ENCODE peak calls at places on chromosomes 6 and 20, in seven cellular contexts. L is psoas muscle; Z is heart right ventricle; B is gastrocnemius medialis; U is adrenal gland; K is adipocyte; T is effector memory CD4-positive, alpha-beta T cell. V is an unnamed sample. For H3K4me1, the result is how much of the 10 kb centered on the place peaks cover.

GRCh38 chr20:5001174-5002076 is at the start of gene SLC23A2:
- DNase-seq in T (peak), L (peak), Z (peak), K (peak), B (no peak), U (peak), V (peak)

GRCh38 chr6:127494240-127494767 is 24.8 kb downstream of the MTCL3 start:
- DNase-seq in K (no peak), L (no peak), U (no peak), Z (no peak), B (no peak), T (no peak), V (no peak)

GRCh38 chr6:15451738-15452137 is 205.9 kb downstream of the JARID2 start:
- DNase-seq in B (no peak), U (no peak), Z (no peak), L (no peak), K (no peak), T (no peak), V (no peak)

GRCh38 chr6:26363882-26364825 is 844 bp upstream of the BTN3A2 start:
- DNase-seq in Z (no peak), B (no peak), U (no peak), K (peak), L (no peak), T (no peak), V (no peak)

GRCh38 chr6:129324345-129324744 is 385.6 kb downstream of the ARHGAP18 start:
- DNase-seq in B (no peak), U (no peak), K (no peak), T (no peak), L (no peak), Z (no peak), V (no peak)

GRCh38 chr6:141562181-141562800 is 570.4 kb upstream of the GJE1 start:
- DNase-seq in Z (peak), K (no peak), L (peak), B (no peak), U (peak), T (no peak), V (peak)

GRCh38 chr6:48671506-48671905 is 560.5 kb upstream of the PTCHD4 start:
- DNase-seq in U (no peak), L (no peak), B (no peak), T (no peak), K (no peak), Z (no peak), V (no peak)

GRCh38 chr6:26025047-26025893 is 62.0 kb upstream of the HFE start:
- DNase-seq in T (no peak), Z (peak), K (peak), L (no peak), B (no peak), U (no peak), V (no peak)

GRCh38 chr6:109478222-109478805 is 4.7 kb downstream of the ZBTB24 start:
- DNase-seq in U (no peak), Z (no peak), L (no peak), T (no peak), B (no peak), K (no peak), V (no peak)

GRCh38 chr6:134152767-134153485 is 100.5 kb upstream of the SLC2A12 start:
- DNase-seq in U (no peak), T (no peak), L (no peak), K (no peak), Z (no peak), B (no peak), V (no peak)

GRCh38 chr20:59163641-59164530 is at the start of gene ZNF831:
- DNase-seq in B (no peak), L (no peak), Z (no peak), U (no peak), T (no peak), K (no peak), V (no peak)

GRCh38 chr20:59161626-59162170 is 1.9 kb upstream of the ZNF831 start:
- DNase-seq in B (no peak), U (no peak), T (no peak), L (no peak), K (no peak), Z (no peak), V (no peak)

GRCh38 chr20:59164681-59165388 is 1.2 kb downstream of the ZNF831 start:
- DNase-seq in Z (no peak), K (no peak), T (no peak), L (no peak), U (no peak), B (no peak), V (no peak)

GRCh38 chr20:59165794-59166709 is 2.4 kb downstream of the ZNF831 start:
- DNase-seq in Z (no peak), B (no peak), T (no peak), U (no peak), K (no peak), L (no peak), V (no peak)

DNA sequence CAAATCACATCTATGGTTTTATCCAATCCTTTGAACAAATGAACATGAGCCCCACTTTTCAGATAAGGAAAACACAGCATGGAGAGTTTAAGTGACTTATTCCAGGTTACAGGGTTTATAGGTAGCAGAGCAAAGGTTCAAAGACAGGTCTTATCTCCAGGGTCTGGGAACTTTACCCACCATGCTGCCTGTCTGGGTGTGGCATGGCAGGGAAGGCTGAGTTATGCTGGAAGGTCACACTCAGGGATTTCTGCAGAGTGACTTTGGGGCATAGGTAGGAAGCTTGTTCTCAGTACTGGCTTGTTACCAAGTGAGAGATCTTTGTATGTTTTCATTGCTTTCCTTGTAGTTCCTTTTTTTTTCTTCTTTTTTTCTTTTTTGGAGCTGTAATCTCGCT is 1.8 kb downstream of the ZNF831 start:
- DNase-seq in B (no peak), T (no peak), U (no peak), K (no peak), L (no peak), Z (no peak), V (no peak)
- H3K4me1 ChIP-seq in B (under half), T (half or more), U (under half), K (under half), L (under half), Z (under half), V (under half)

GRCh38 chr6:43768983-43769525 is 957 bp upstream of the VEGFA start:
- DNase-seq in L (peak), B (peak), K (peak), U (peak), T (no peak), Z (peak), V (no peak)

GRCh38 chr6:43766964-43767461 is 3.0 kb upstream of the VEGFA start:
- DNase-seq in L (peak), K (no peak), U (no peak), Z (no peak), T (no peak), B (peak), V (no peak)

GRCh38 chr6:43768506-43768860 is 1.5 kb upstream of the VEGFA start:
- DNase-seq in K (no peak), B (peak), U (no peak), Z (no peak), T (no peak), L (no peak), V (no peak)

GRCh38 chr6:43766426-43766825 is 3.6 kb upstream of the VEGFA start:
- DNase-seq in L (no peak), K (no peak), U (no peak), B (peak), T (no peak), Z (no peak), V (no peak)

DNA sequence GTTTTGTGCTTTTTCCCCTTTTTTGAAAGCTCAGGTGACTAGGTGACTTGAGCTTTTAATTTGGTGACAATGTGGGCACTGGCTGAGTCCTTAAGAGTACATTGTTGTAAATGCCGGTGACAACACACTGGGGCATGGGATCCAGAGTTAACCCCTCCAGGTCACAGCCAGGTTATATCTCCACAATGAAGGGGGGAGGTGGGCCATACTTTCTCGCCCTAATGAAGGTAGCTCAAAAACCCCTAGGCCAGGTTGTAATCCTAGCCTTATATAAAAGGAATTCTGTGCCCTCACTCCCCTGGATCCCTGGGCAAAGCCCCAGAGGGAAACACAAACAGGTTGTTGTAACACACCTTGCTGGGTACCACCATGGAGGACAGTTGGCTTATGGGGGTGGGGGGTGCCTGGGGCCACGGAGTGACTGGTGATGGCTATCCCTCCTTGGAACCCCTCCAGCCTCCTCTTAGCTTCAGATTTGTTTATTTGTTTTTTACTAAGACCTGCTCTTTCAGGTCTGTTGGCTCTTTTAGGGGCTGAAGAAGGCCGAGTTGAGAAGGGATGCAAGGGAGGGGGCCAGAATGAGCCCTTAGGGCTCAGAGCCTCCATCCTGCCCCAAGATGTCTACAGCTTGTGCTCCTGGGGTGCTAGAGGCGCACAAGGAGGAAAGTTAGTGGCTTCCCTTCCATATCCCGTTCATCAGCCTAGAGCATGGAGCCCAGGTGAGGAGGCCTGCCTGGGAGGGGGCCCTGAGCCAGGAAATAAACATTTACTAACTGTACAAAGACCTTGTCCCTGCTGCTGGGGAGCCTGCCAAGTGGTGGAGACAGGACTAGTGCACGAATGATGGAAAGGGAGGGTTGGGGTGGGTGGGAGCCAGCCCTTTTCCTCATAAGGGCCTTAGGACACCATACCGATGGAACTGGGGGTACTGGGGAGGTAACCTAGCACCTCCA is 2.2 kb upstream of the VEGFA start:
- DNase-seq in B (peak), L (peak), Z (no peak), T (no peak), K (no peak), U (peak), V (no peak)
- H3K4me1 ChIP-seq in B (under half), L (under half), Z (under half), T (under half), K (under half), U (under half), V (under half)

GRCh38 chr20:41035207-41035606 is 6.6 kb downstream of the TOP1 start:
- DNase-seq in B (no peak), T (no peak), K (no peak), Z (no peak), L (no peak), U (no peak), V (no peak)
- H3K4me1 ChIP-seq in B (half or more), T (under half), K (under half), Z (half or more), L (half or more), U (under half), V (half or more)

GRCh38 chr20:50559149-50559548 is 49.0 kb downstream of the PTPN1 start:
- DNase-seq in L (no peak), T (no peak), K (no peak), U (no peak), B (no peak), Z (no peak), V (no peak)

GRCh38 chr20:50561379-50562078 is 51.3 kb downstream of the PTPN1 start:
- DNase-seq in U (peak), B (no peak), L (no peak), T (no peak), K (peak), Z (no peak), V (no peak)

GRCh38 chr20:50562262-50562701 is 52.1 kb downstream of the PTPN1 start:
- DNase-seq in Z (no peak), B (peak), L (peak), U (no peak), K (no peak), T (no peak), V (no peak)

GRCh38 chr20:50559856-50560623 is 49.9 kb downstream of the PTPN1 start:
- DNase-seq in K (no peak), T (no peak), L (no peak), B (no peak), Z (no peak), U (no peak), V (no peak)

GRCh38 chr20:50560867-50561266 is 50.7 kb downstream of the PTPN1 start:
- DNase-seq in B (no peak), Z (no peak), T (no peak), K (no peak), U (no peak), L (no peak), V (no peak)
- H3K4me1 ChIP-seq in B (half or more), Z (under half), T (under half), K (under half), U (under half), L (under half), V (under half)

DNA sequence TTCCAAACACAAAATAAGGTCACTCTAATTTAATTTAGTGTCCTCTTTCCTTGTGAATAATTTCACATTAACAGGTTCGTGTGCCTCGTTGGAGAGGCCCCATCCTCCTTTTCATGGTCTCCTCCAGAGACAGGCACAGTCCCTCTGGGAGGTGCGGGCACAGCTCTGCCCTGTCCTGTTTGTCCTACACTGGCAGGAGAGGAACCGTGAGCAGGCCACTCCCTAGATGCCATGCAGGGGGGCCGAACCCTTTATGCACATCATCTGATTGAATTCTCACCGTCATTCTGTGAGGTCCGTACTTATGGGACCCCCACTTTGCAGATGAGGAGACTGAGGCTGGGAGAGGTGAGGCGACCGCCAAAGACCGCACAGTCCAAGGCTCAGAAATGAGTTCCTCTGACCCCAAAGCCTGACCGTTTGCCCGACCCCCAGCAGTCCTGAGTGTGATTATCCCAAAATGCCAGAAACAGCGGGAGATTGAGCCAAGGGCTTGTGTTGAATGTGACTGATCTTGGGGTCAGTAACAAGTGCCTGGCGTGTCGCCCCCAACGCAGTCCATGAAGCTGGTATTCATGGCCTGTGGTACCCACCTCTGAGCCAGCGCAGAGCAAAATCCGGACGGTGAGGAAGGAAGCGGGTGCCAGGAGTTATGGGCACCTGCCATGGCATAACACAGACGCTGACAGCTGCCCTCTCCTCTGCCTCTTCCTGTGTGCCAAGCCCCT is 43.5 kb downstream of the PMEPA1 start:
- DNase-seq in T (no peak), B (no peak), U (no peak), Z (no peak), L (peak), K (no peak), V (peak)
- H3K4me1 ChIP-seq in T (under half), B (under half), U (under half), Z (under half), L (under half), K (under half), V (under half)